ENCODE peak calls at places on chromosomes 13 and 19, in four cellular contexts. R, P, T and H are unnamed samples.

GRCh38 chr13:70729369-70729768 is 621.1 kb upstream of the KLHL1 start:
- DNase-seq in R (no peak), T (no peak), P (no peak), H (no peak)

GRCh38 chr19:3508771-3509535 is 2.8 kb downstream of the FZR1 start:
- DNase-seq in T (no peak), R (peak), P (no peak), H (no peak)

GRCh38 chr19:16139752-16140151 is 3.7 kb upstream of the HSH2D start:
- DNase-seq in T (no peak), P (no peak), R (no peak), H (no peak)

GRCh38 chr19:13887529-13887928 is 10.6 kb downstream of the NANOS3 start:
- DNase-seq in R (no peak), T (no peak), P (no peak), H (no peak)

GRCh38 chr13:97726664-97727235 is 226.7 kb upstream of the IPO5 start:
- DNase-seq in P (no peak), R (no peak), T (no peak), H (no peak)

GRCh38 chr19:6740589-6741348 is 1.3 kb downstream of the TRIP10 start:
- DNase-seq in P (peak), R (peak), T (peak), H (no peak)

GRCh38 chr19:31539386-31539785 is 190.2 kb upstream of the TSHZ3 start:
- DNase-seq in R (no peak), P (no peak), T (no peak), H (no peak)

GRCh38 chr19:43634068-43634467 is 5.6 kb downstream of the CADM4 start:
- DNase-seq in P (no peak), R (no peak), T (no peak), H (peak)

GRCh38 chr13:32252812-32253440 is 62.2 kb downstream of the ZAR1L start:
- DNase-seq in P (no peak), R (no peak), T (no peak), H (no peak)

GRCh38 chr19:19126102-19126501 is 12.2 kb downstream of the TMEM161A start:
- DNase-seq in P (no peak), R (no peak), T (no peak), H (no peak)

GRCh38 chr19:13902993-13903555 is 2.8 kb downstream of the BRME1 start:
- DNase-seq in T (no peak), P (no peak), R (peak), H (no peak)

GRCh38 chr19:18049390-18049789 is 37.3 kb downstream of the IL12RB1 start:
- DNase-seq in R (no peak), P (peak), T (peak), H (no peak)

GRCh38 chr13:46751811-46752635 is 44.9 kb downstream of the ESD start:
- DNase-seq in R (no peak), P (no peak), T (no peak), H (no peak)

GRCh38 chr13:32669030-32669646 is 82.9 kb downstream of the PDS5B start:
- DNase-seq in R (peak), T (no peak), P (no peak), H (peak)

GRCh38 chr19:9967326-9967725 is 31.0 kb upstream of the OLFM2 start:
- DNase-seq in P (no peak), T (no peak), R (no peak), H (no peak)

GRCh38 chr19:51398096-51398704 is 7.8 kb upstream of the C19orf84 start:
- DNase-seq in T (no peak), R (peak), P (no peak), H (peak)

GRCh38 chr19:57191141-57192063 is at the start of gene ZNF264:
- DNase-seq in P (peak), T (peak), R (peak), H (peak)

GRCh38 chr19:17794412-17794730 is 567 bp upstream of the B3GNT3 start:
- DNase-seq in T (no peak), R (no peak), P (no peak), H (no peak)

GRCh38 chr19:478236-478888 is 17.5 kb upstream of the SHC2 start:
- DNase-seq in R (no peak), T (no peak), P (no peak), H (no peak)

GRCh38 chr13:23518231-23518630 is 52.0 kb upstream of the TNFRSF19 start:
- DNase-seq in P (no peak), R (no peak), T (no peak), H (no peak)

GRCh38 chr19:50362656-50363424 is 2.6 kb downstream of the NAPSA start:
- DNase-seq in P (no peak), R (no peak), T (no peak), H (no peak)

GRCh38 chr19:54473983-54474382 is 887 bp upstream of the CDC42EP5 start:
- DNase-seq in P (no peak), R (no peak), T (no peak), H (no peak)

GRCh38 chr13:31234729-31235128 is 35.0 kb downstream of the B3GLCT start:
- DNase-seq in R (peak), P (no peak), T (no peak), H (no peak)

GRCh38 chr13:34883381-34883780 is 58.7 kb upstream of the NBEA start:
- DNase-seq in T (no peak), P (no peak), R (no peak), H (no peak)

GRCh38 chr19:41845001-41845050 is at the start of gene DMRTC2:
- DNase-seq in T (no peak), P (no peak), R (no peak), H (no peak)

DNA sequence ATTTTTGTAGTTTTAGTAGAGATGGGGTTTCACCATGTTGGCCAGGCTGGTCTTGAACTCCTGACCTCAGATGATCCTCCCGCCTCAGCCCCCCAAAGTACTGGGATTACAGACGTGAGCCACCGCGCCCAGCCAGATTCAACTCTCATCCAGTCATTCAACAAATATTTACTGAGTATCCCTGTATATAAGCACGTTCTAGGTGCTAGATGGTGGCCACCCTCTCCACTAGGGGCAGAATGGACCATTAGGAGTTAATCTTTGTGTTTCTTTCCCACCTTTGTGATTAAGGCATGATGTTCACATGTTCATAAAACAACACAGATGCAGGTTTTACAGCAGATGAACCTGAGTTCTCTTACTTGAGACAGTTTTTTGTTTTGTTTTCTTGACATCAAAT is 7.3 kb downstream of the SHKBP1 start:
- DNase-seq in P (no peak), R (peak), T (no peak), H (no peak)
- TF ChIP-seq CTCF in P (no peak), R (peak), T (no peak), H (no peak)

GRCh38 chr13:76854894-76855293 is 31.3 kb downstream of the KCTD12 start:
- DNase-seq in R (peak), P (no peak), T (no peak), H (peak)

GRCh38 chr13:76853481-76853880 is 32.7 kb downstream of the KCTD12 start:
- DNase-seq in R (peak), P (no peak), T (no peak), H (no peak)

GRCh38 chr13:76854209-76854608 is 32.0 kb downstream of the KCTD12 start:
- DNase-seq in P (no peak), T (no peak), R (no peak), H (no peak)

GRCh38 chr13:76856141-76856571 is 30.0 kb downstream of the KCTD12 start:
- DNase-seq in R (peak), T (no peak), P (no peak), H (peak)

DNA sequence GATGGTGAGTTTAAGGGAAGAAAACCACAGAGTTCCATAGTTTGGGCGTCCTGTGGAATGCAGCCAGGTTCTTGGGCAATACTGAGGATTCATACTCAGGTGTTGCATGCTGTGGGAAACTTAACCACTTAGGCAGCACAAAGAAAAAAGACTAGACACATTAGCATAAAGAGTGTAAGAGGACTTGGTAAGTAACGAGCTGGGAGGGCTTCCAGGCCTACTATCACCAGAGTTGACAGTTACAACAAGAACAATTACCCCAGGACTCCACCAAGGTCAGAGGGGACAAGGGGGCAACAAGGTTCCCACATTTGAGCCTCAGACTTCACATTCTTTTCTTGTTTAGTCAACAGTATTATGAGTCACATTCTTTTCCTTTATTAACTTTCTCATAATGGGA is 33.2 kb downstream of the KCTD12 start:
- DNase-seq in P (no peak), R (peak), T (no peak), H (peak)
- H3K27ac ChIP-seq in P (no peak), R (peak), T (no peak), H (peak)

DNA sequence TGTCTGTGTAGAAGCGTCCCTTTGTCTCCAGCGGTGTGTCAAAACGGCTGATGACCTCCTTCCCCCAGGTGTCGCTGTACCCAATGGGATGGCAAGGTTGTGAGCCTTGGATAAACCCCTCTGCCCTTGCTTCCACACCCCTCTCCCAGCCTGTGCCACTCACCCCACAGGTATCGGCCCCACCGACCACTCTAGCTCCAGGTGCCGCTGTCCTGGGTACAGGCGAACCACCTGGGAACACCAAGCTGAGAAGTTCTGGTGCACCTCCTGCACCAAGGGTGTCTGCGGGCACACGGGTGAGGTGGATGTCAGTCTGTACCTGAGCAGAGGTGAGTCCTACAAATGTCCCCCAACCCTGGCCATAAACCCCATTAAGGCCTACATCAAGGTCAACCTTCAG is 16.6 kb downstream of the MAN2B1 start:
- DNase-seq in T (no peak), P (no peak), R (no peak), H (no peak)
- TF ChIP-seq CTCF in T (no peak), P (no peak), R (no peak), H (no peak)

GRCh38 chr13:51794959-51795358 is 9.0 kb downstream of the DHRS12 start:
- DNase-seq in P (no peak), T (no peak), R (no peak), H (no peak)

GRCh38 chr13:51799261-51799660 is 4.7 kb downstream of the DHRS12 start:
- DNase-seq in R (no peak), P (no peak), T (no peak), H (no peak)

GRCh38 chr13:51797664-51798488 is 6.1 kb downstream of the DHRS12 start:
- DNase-seq in P (no peak), R (peak), T (peak), H (peak)

GRCh38 chr13:51793570-51794273 is 10.2 kb downstream of the DHRS12 start:
- DNase-seq in R (peak), P (no peak), T (no peak), H (peak)

GRCh38 chr13:51795419-51795818 is 8.5 kb downstream of the DHRS12 start:
- DNase-seq in T (no peak), P (no peak), R (no peak), H (no peak)
- H3K27ac ChIP-seq in T (no peak), P (no peak), R (no peak), H (no peak)

DNA sequence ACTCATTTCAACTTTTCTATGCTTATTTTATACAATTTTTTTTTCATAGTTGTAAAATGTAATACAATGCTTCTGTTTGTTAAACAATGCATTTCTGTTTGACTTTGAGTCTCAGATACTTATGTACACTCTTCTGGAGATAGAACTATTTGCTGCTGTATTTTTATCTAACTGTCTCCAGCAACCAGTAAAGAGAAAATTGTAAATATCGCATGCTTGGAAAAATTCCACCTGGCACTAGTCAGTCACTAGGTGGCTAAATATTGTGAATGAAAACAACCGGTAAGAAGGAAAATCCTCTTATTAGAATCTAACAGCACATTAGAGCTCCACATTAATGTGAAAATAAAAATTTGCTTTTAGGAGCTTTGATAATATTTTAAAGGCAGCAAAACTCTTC is 876.5 kb downstream of the PCDH9 start:
- DNase-seq in P (no peak), T (no peak), R (peak), H (no peak)
- TF ChIP-seq CTCF in P (no peak), T (no peak), R (no peak), H (no peak)

DNA sequence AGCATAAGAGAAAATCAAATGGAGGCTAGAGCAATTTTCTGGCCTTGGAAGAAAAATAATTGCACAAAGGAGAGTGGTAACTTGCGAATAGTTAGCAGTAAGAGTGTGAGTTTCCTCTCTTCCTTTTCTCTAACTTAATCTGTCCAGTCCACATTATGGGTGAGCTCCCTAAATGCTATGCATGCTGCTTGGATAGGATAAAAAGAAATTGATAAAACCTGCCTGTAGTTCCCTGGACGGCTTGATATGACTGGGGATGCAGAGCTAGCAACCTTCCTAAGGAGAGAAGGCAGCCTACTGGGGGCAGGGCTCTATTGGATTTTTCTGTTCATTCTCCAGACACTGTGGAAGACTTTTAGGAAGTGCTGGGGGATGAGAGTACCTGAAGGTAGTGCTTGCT is 311.3 kb downstream of the LMO7 start:
- DNase-seq in R (no peak), P (no peak), T (no peak), H (no peak)
- H3K27ac ChIP-seq in R (no peak), P (no peak), T (no peak), H (no peak)

GRCh38 chr13:28531956-28532225 is 37.0 kb upstream of the FLT1 start:
- DNase-seq in T (no peak), R (no peak), P (no peak), H (no peak)
- TF ChIP-seq CTCF in T (no peak), R (no peak), P (no peak), H (no peak)

GRCh38 chr19:2084993-2085720 is 11.0 kb downstream of the MOB3A start:
- DNase-seq in T (peak), R (peak), P (peak), H (no peak)
- H3K27ac ChIP-seq in T (peak), R (no peak), P (peak), H (peak)